ENCODE peak calls at places on chromosomes 12 and 14, in seven cellular contexts. R, A, Y, E, Z, K and D are unnamed samples.

GRCh38 chr12:91406920-91407341 is 224.3 kb upstream of the DCN start:
- DNase-seq in K (no peak), A (no peak), E (no peak), Z (peak), Y (no peak), R (no peak), D (no peak)

GRCh38 chr12:107400686-107401447 is 284.7 kb upstream of the PWP1 start:
- DNase-seq in E (no peak), A (no peak), R (no peak), Z (peak), K (no peak), Y (peak), D (peak)

GRCh38 chr14:21383848-21384493 is at the start of gene SUPT16H:
- DNase-seq in R (peak), A (peak), Z (peak), Y (peak), E (peak), K (peak), D (peak)

GRCh38 chr14:88614218-88614907 is 51.5 kb downstream of the ZC3H14 start:
- DNase-seq in E (no peak), A (no peak), Z (peak), R (no peak), Y (no peak), K (no peak), D (peak)

GRCh38 chr14:55349565-55349964 is 62.1 kb downstream of the ATG14 start:
- DNase-seq in Y (no peak), R (no peak), A (no peak), Z (no peak), E (no peak), K (no peak), D (no peak)

GRCh38 chr12:71075743-71076142 is 82.1 kb downstream of the TSPAN8 start:
- DNase-seq in Z (no peak), E (no peak), K (no peak), Y (no peak), A (no peak), R (no peak), D (no peak)

GRCh38 chr14:20327005-20327869 is 5.8 kb downstream of the CCNB1IP1 start:
- DNase-seq in K (no peak), E (peak), Y (peak), Z (peak), A (no peak), R (no peak), D (peak)

GRCh38 chr12:42086021-42086420 is 58.7 kb downstream of the GXYLT1 start:
- DNase-seq in K (no peak), Y (no peak), E (no peak), R (no peak), Z (peak), A (no peak), D (peak)

GRCh38 chr14:104917992-104918391 is 6.7 kb upstream of the PLD4 start:
- DNase-seq in K (no peak), Y (no peak), Z (no peak), R (no peak), A (no peak), E (no peak), D (no peak)

GRCh38 chr12:18718462-18718861 is 19.4 kb downstream of the PLCZ1 start:
- DNase-seq in Y (no peak), K (no peak), R (no peak), Z (no peak), A (no peak), E (no peak), D (no peak)

GRCh38 chr14:68103841-68104240 is 284.3 kb downstream of the RAD51B start:
- DNase-seq in Z (no peak), A (no peak), K (no peak), R (no peak), E (no peak), Y (no peak), D (no peak)

GRCh38 chr12:31705651-31706050 is 23.2 kb downstream of the AMN1 start:
- DNase-seq in Z (no peak), A (no peak), K (no peak), R (no peak), Y (peak), E (no peak), D (no peak)

GRCh38 chr12:124605150-124605549 is 37.7 kb upstream of the NCOR2 start:
- DNase-seq in R (no peak), Z (no peak), K (no peak), Y (no peak), E (no peak), A (no peak), D (no peak)

GRCh38 chr14:93114068-93114710 is 1.5 kb downstream of the ITPK1 start:
- DNase-seq in K (no peak), Y (peak), A (no peak), E (no peak), Z (no peak), R (no peak), D (no peak)

GRCh38 chr12:119700078-119700477 is 32.1 kb downstream of the PRKAB1 start:
- DNase-seq in E (no peak), R (no peak), A (no peak), Z (peak), Y (no peak), K (no peak), D (peak)

GRCh38 chr14:74242055-74243042 is 3.1 kb downstream of the VSX2 start:
- DNase-seq in R (no peak), E (no peak), Z (no peak), K (no peak), A (no peak), Y (no peak), D (no peak)

GRCh38 chr14:106508216-106508615 is 981.8 kb downstream of the TMEM121 start:
- DNase-seq in Y (no peak), K (no peak), Z (no peak), R (no peak), E (no peak), A (no peak), D (no peak)